ENCODE peak calls at places on chromosomes 5 and 9, in nine cellular contexts. B is GM12864, A is stomach, D is choroid plexus epithelial cell, R is cardiac muscle cell, T is AG04450, E is tibial nerve, F is OCI-LY7, I is heart right ventricle. J is an unnamed sample.

GRCh38 chr9:85971731-85972130 is 30.8 kb downstream of the NAA35 start:
- DNase-seq in B (no peak), A (no peak), D (peak), R (no peak), T (no peak), E (no peak), F (no peak), I (no peak), J (no peak)

GRCh38 chr5:158837908-158838307 is 261.8 kb downstream of the EBF1 start:
- DNase-seq in B (no peak), A (no peak), D (no peak), R (no peak), T (no peak), E (peak), F (no peak), I (no peak), J (no peak)

GRCh38 chr9:30995951-30996738 is 1388.3 kb upstream of the ACO1 start:
- DNase-seq in B (no peak), A (no peak), D (no peak), R (no peak), T (no peak), E (no peak), F (no peak), I (no peak), J (no peak)

GRCh38 chr9:95211028-95211427 is 106.5 kb downstream of the FANCC start:
- DNase-seq in B (no peak), A (no peak), D (no peak), R (peak), T (no peak), E (no peak), F (no peak), I (no peak), J (no peak)

GRCh38 chr9:108634164-108634563 is 221.6 kb downstream of the ACTL7B start:
- DNase-seq in B (no peak), A (peak), D (peak), R (no peak), T (no peak), E (no peak), F (no peak), I (no peak), J (no peak)

GRCh38 chr5:76372320-76373054 is 30.6 kb upstream of the IQGAP2 start:
- DNase-seq in B (no peak), A (no peak), D (peak), R (no peak), T (peak), E (no peak), F (no peak), I (no peak), J (no peak)

GRCh38 chr5:38291355-38291754 is 33.0 kb downstream of the EGFLAM start:
- DNase-seq in B (no peak), A (no peak), D (no peak), R (no peak), T (no peak), E (no peak), F (no peak), I (no peak), J (no peak)

GRCh38 chr9:112885324-112885723 is 5.4 kb downstream of the SLC46A2 start:
- DNase-seq in B (no peak), A (no peak), D (no peak), R (no peak), T (no peak), E (no peak), F (no peak), I (no peak), J (no peak)

GRCh38 chr9:266228-266627 is 51.6 kb downstream of the DOCK8 start:
- DNase-seq in B (no peak), A (no peak), D (no peak), R (no peak), T (no peak), E (no peak), F (no peak), I (no peak), J (no peak)

GRCh38 chr9:90326219-90326618 is 316.4 kb downstream of the DIRAS2 start:
- DNase-seq in B (no peak), A (no peak), D (peak), R (no peak), T (no peak), E (no peak), F (no peak), I (no peak), J (no peak)

GRCh38 chr5:136285501-136285900 is 79.8 kb downstream of the TRPC7 start:
- DNase-seq in B (no peak), A (no peak), D (peak), R (no peak), T (no peak), E (no peak), F (no peak), I (no peak), J (no peak)

GRCh38 chr5:154309805-154310204 is 119.3 kb downstream of the GALNT10 start:
- DNase-seq in B (no peak), A (no peak), D (peak), R (no peak), T (no peak), E (no peak), F (no peak), I (no peak), J (no peak)

GRCh38 chr5:143887901-143888648 is 76.1 kb downstream of the HMHB1 start:
- DNase-seq in B (no peak), A (no peak), D (peak), R (no peak), T (no peak), E (no peak), F (no peak), I (no peak), J (no peak)

GRCh38 chr5:68631884-68632283 is 416.3 kb downstream of the PIK3R1 start:
- DNase-seq in B (no peak), A (no peak), D (peak), R (no peak), T (no peak), E (no peak), F (no peak), I (no peak), J (no peak)

GRCh38 chr5:67028371-67028770 is 168.2 kb downstream of the CD180 start:
- DNase-seq in B (no peak), A (no peak), D (no peak), R (no peak), T (no peak), E (no peak), F (no peak), I (no peak), J (no peak)

GRCh38 chr9:15299374-15299939 is 7.6 kb downstream of the TTC39B start:
- DNase-seq in B (peak), A (no peak), D (no peak), R (no peak), T (no peak), E (no peak), F (peak), I (no peak), J (no peak)

GRCh38 chr5:108504974-108505373 is 123.1 kb upstream of the FBXL17 start:
- DNase-seq in B (no peak), A (no peak), D (no peak), R (no peak), T (no peak), E (no peak), F (no peak), I (no peak), J (no peak)

GRCh38 chr9:109122726-109123621 is 3.2 kb upstream of the TMEM245 start:
- DNase-seq in B (no peak), A (no peak), D (no peak), R (no peak), T (no peak), E (no peak), F (peak), I (no peak), J (no peak)

GRCh38 chr9:80605129-80605528 is 1033.4 kb downstream of the TLE4 start:
- DNase-seq in B (no peak), A (no peak), D (peak), R (peak), T (peak), E (no peak), F (no peak), I (no peak), J (no peak)

GRCh38 chr5:111262815-111263214 is 38.6 kb downstream of the CAMK4 start:
- DNase-seq in B (no peak), A (no peak), D (no peak), R (no peak), T (no peak), E (no peak), F (no peak), I (no peak), J (no peak)

GRCh38 chr5:39423331-39423751 is 1.4 kb downstream of the DAB2 start:
- DNase-seq in B (no peak), A (no peak), D (no peak), R (no peak), T (no peak), E (no peak), F (no peak), I (peak), J (no peak)

GRCh38 chr5:39422886-39423285 is 1.9 kb downstream of the DAB2 start:
- DNase-seq in B (no peak), A (no peak), D (no peak), R (no peak), T (no peak), E (no peak), F (no peak), I (no peak), J (no peak)

GRCh38 chr5:39419830-39420229 is 5.0 kb downstream of the DAB2 start:
- DNase-seq in B (no peak), A (no peak), D (no peak), R (no peak), T (no peak), E (no peak), F (no peak), I (no peak), J (no peak)

GRCh38 chr5:39420482-39421145 is 4.2 kb downstream of the DAB2 start:
- DNase-seq in B (no peak), A (peak), D (peak), R (no peak), T (no peak), E (peak), F (no peak), I (peak), J (peak)

DNA sequence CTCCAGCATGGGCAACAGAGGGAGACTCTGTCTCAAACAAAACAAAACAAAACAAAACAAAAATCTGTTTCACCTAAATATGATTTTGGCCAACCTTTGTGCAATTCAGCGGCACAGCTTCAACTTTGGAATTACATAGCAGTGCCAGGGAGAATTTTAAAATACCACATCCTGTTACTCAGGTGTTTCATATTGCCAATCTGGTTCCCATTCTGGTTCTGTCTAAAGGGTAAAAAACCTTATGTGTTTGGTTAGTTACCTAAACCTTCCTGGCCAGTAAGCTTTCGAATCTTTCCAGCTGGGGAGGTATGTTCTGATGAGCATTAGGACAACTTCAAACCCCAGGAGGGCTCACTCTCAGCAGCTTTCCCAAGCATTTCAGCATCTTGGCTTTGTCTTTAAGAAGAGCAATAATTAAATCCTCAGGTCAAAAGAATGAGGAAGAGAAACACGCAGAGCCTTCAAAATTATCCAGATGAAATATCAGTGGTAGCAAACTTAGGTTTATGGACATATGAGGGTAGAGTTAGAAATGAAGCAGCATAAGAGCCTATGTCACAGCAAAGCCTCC is 2.7 kb downstream of the DAB2 start:
- DNase-seq in B (no peak), A (no peak), D (peak), R (no peak), T (no peak), E (no peak), F (no peak), I (no peak), J (no peak)
- H3K4me3 ChIP-seq in B (no peak), A (no peak), D (peak), R (no peak), T (peak), E (peak), F (no peak), I (no peak), J (no peak)

DNA sequence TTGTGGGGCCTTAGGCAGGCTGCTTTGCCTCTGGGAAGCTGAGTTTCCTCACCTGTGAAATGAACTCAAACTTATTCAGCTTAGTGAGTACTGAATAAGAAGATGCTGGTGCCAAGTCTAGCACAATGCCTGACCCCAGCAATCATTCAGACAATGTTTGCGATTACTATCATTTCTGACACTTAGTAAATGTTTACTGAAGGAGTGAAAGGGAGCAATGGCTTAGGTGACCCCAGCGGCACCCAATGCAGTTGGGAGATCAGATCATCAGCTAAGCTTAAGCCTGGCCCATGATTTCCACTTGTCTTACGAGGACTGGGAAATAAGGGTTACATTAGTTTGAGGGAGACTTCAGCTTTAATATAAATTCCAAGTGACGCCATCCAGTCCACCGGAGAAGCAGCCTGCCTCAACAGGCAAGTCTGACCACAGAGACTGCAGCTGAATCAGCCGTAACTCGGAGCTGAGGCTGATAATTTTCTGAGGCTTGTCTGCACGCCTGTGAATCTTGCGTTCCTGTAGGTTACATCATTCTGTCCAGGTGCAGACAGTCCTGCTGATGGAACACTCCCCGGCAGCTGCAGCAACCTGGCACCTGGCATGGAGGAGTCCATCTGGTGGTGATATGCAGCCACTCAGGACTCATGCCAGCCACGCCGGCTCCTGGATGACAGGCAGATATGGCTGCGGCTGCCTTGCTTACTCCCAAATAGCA is 34.8 kb upstream of the FGF1 start:
- DNase-seq in B (no peak), A (peak), D (no peak), R (no peak), T (no peak), E (no peak), F (no peak), I (peak), J (no peak)
- TF ChIP-seq CTCF in B (no peak), A (no peak), D (no peak), R (no peak), T (no peak), E (no peak), F (no peak), I (no peak), J (no peak)

GRCh38 chr5:129101794-129102193 is 7.2 kb downstream of the ISOC1 start:
- DNase-seq in B (no peak), A (no peak), D (no peak), R (no peak), T (no peak), E (no peak), F (no peak), I (no peak), J (no peak)

GRCh38 chr5:129099184-129099570 is 4.6 kb downstream of the ISOC1 start:
- DNase-seq in B (no peak), A (no peak), D (no peak), R (no peak), T (no peak), E (no peak), F (no peak), I (no peak), J (no peak)

GRCh38 chr5:129097498-129098296 is 3.1 kb downstream of the ISOC1 start:
- DNase-seq in B (no peak), A (no peak), D (no peak), R (no peak), T (no peak), E (no peak), F (no peak), I (no peak), J (no peak)

GRCh38 chr5:129096382-129096991 is 1.9 kb downstream of the ISOC1 start:
- DNase-seq in B (no peak), A (no peak), D (no peak), R (peak), T (no peak), E (no peak), F (peak), I (no peak), J (no peak)

DNA sequence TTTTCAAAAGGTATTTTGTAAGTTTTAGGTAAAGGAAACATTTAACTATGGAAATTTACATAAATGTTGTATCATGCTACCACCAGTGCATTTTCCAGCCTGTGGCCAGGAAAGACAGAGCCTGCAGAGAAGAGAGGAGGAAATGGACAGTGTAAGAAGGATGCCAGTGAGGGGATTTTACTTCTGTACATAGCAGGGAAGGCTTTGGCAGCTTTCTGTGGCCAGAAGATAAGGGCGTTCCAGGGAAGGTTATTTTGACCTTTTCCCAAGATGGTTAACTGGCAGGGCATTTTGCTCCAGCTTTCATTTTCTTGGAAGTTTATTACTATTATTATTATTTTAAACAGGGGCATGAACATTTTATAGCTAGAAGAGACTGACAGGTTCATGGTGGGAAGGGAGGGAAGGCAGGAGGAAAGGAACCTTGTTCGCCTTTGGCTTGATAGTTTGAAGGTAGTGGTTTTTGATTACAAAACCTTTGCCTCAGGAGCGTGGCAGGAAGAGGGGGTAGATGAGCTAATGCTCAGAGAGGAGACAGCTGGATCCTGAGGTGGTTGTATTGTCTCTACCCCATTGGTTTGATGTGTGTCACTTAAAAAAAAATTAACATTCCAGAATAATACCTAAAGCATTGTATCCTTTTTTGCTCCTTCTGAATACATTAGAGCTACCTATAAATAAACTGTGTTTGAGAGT is 4.1 kb downstream of the ISOC1 start:
- DNase-seq in B (no peak), A (no peak), D (no peak), R (no peak), T (no peak), E (no peak), F (no peak), I (no peak), J (no peak)
- H3K4me3 ChIP-seq in B (no peak), A (no peak), D (no peak), R (peak), T (no peak), E (no peak), F (no peak), I (no peak), J (no peak)

DNA sequence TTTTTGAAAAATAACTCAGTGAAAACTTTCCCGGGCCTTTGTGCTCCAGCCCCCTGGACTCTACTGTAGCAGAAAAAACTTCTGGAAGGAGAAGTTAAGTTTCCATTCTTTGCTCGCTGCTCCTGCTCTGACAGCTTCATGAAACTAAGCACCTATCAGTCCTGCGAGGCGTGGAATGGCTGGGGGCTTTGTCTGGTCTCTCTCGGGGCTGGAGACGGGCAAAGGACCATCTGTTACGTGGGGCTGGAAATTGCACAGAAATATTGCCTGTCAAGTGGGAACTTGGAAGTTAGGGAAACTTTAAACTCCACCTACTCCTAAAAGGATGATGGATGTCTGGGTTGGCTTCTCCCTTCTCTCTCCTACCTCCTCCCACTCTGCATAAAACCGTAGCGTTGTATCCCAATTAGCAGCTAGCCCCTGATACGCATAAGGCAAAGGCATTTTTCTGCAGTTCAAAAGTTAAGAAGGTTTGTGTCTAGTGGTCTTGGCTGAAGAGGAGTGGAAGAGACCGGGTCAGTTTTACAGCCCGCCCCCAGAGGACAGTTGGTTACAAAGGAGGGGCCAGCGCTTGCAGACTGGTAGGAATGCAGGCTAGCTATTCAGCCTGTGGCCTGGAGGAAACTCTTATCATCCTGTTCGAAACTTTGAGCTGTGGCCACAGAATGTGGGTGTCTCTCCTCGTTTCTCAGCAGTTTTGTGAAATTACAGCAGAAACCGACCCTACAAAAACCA is 1.2 kb downstream of the FBXL7 start:
- DNase-seq in B (no peak), A (no peak), D (peak), R (peak), T (no peak), E (peak), F (no peak), I (peak), J (no peak)
- TF ChIP-seq CTCF in B (no peak), A (no peak), D (peak), R (peak), T (peak), E (peak), F (no peak), I (no peak), J (peak)

GRCh38 chr5:88929385-88929784 is 46.4 kb upstream of the MEF2C start:
- DNase-seq in B (no peak), A (no peak), D (no peak), R (peak), T (no peak), E (no peak), F (no peak), I (no peak), J (no peak)
- H3K4me3 ChIP-seq in B (no peak), A (no peak), D (no peak), R (no peak), T (no peak), E (no peak), F (no peak), I (no peak), J (no peak)

DNA sequence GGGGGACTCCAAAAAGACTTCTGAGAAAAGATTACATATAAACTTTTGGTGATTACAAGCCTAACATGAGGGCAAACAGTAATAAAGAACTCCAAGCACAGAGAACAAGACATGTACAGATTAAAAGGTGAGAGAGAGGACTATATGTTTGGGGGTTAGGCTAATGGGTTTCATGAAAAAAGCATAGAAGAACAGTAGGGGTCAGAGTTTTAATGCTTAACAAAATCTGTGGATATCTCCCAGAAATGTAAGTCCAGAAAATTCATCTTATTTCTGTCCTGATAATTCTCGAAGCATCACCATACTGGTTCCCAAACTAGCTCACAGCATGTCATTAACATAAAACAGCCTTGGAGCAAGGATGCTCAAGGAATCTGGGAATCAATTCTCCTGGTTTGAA is 137.2 kb downstream of the ARRDC3 start:
- DNase-seq in B (no peak), A (no peak), D (peak), R (no peak), T (no peak), E (no peak), F (no peak), I (no peak), J (no peak)
- TF ChIP-seq CTCF in B (no peak), A (no peak), D (no peak), R (no peak), T (peak), E (no peak), F (peak), I (peak), J (peak)

GRCh38 chr9:134328841-134329575 is 2.8 kb downstream of the RXRA start:
- DNase-seq in B (no peak), A (peak), D (peak), R (peak), T (no peak), E (peak), F (no peak), I (peak), J (no peak)
- H3K4me3 ChIP-seq in B (no peak), A (peak), D (peak), R (peak), T (peak), E (peak), F (no peak), I (peak), J (peak)